ENCODE peak calls at places on chromosomes 4 and X, in six cellular contexts. W is GM12865, N is HCT116, D is right atrium auricular region, M is Panc1, C is foreskin fibroblast. K is an unnamed sample.

GRCh38 chrX:100648601-100649417 is 4.8 kb downstream of the SRPX2 start:
- DNase-seq in D (no peak), C (peak; percentile 83), W (no peak), M (no peak), N (no peak), K (peak; percentile 38)

GRCh38 chrX:69163936-69164741 is 1.1 kb downstream of the PJA1 start:
- DNase-seq in D (no peak), W (peak; percentile 57), C (peak; percentile 27), N (no peak), M (no peak), K (peak; percentile 27)

GRCh38 chr4:80070880-80071620 is 2.0 kb downstream of the ANTXR2 start:
- DNase-seq in C (peak; percentile 50), M (no peak), N (no peak), D (no peak), W (no peak), K (no peak)

GRCh38 chrX:70013483-70014222 is 36.1 kb downstream of the AWAT2 start:
- DNase-seq in C (no peak), N (no peak), D (no peak), W (no peak), M (no peak), K (no peak)

GRCh38 chr4:8203817-8204216 is 4.7 kb downstream of the SH3TC1 start:
- DNase-seq in W (no peak), M (no peak), D (no peak), C (no peak), N (no peak), K (no peak)

GRCh38 chrX:148457279-148457678 is 43.1 kb upstream of the AFF2 start:
- DNase-seq in M (no peak), C (no peak), W (peak; percentile 36), D (no peak), N (no peak), K (no peak)

GRCh38 chrX:148416931-148417330 is 83.5 kb upstream of the AFF2 start:
- DNase-seq in W (no peak), C (peak; percentile 0), M (no peak), N (no peak), D (no peak), K (peak; percentile 27)

GRCh38 chrX:45765726-45766125 is 565.0 kb upstream of the DIPK2B start:
- DNase-seq in C (peak; percentile 23), N (no peak), M (no peak), D (no peak), W (no peak), K (no peak)

GRCh38 chr4:148481644-148482043 is 39.4 kb upstream of the NR3C2 start:
- DNase-seq in M (no peak), N (no peak), W (no peak), D (no peak), C (no peak), K (no peak)

GRCh38 chr4:14841801-14842748 is 160.2 kb upstream of the CPEB2 start:
- DNase-seq in W (no peak), C (no peak), D (no peak), M (no peak), N (no peak), K (peak; percentile 77)

GRCh38 chr4:56183344-56183959 is 203.8 kb downstream of the AASDH start:
- DNase-seq in M (no peak), D (no peak), W (peak; percentile 50), N (no peak), C (no peak), K (no peak)

GRCh38 chrX:134761788-134762187 is 103.5 kb upstream of the PLAC1 start:
- DNase-seq in C (peak; percentile 37), N (no peak), D (no peak), M (no peak), W (peak; percentile 26), K (peak; percentile 14)

GRCh38 chr4:25088342-25088952 is 57.7 kb upstream of the LGI2 start:
- DNase-seq in M (no peak), C (peak; percentile 48), W (no peak), D (no peak), N (no peak), K (no peak)

GRCh38 chrX:38304010-38304409 is 23.3 kb downstream of the RPGR start:
- DNase-seq in N (no peak), C (no peak), D (no peak), W (no peak), M (no peak), K (peak; percentile 19)

GRCh38 chr4:19455850-19456602 is 795.7 kb upstream of the SLIT2 start:
- DNase-seq in W (no peak), N (peak; percentile 24), D (no peak), C (no peak), M (no peak), K (no peak)

GRCh38 chr4:16289872-16290554 is 63.7 kb upstream of the TAPT1 start:
- DNase-seq in C (peak; percentile 64), D (no peak), W (peak; percentile 28), N (peak; percentile 7), M (peak; percentile 8), K (peak; percentile 45)

GRCh38 chr4:76840972-76841473 is 56.9 kb downstream of the SOWAHB start:
- DNase-seq in N (no peak), M (no peak), C (no peak), W (no peak), D (no peak), K (no peak)

GRCh38 chr4:46250997-46251396 is 127.1 kb upstream of the GABRG1 start:
- DNase-seq in N (no peak), C (no peak), D (no peak), W (no peak), M (no peak), K (no peak)

GRCh38 chr4:4672397-4672796 is 130.5 kb upstream of the STX18 start:
- DNase-seq in D (no peak), C (no peak), N (no peak), W (no peak), M (no peak), K (no peak)

GRCh38 chr4:33649015-33649414 is 2595.3 kb downstream of the ARAP2 start:
- DNase-seq in C (peak; percentile 82), W (no peak), N (peak; percentile 21), M (no peak), D (no peak), K (peak; percentile 60)

GRCh38 chr4:75289843-75290616 is 224.2 kb downstream of the RCHY1 start:
- DNase-seq in N (peak; percentile 47), D (no peak), M (no peak), W (peak; percentile 67), C (no peak), K (peak; percentile 89)
- TF ChIP-seq CTCF in N (peak; percentile 52), D (no peak), M (no peak), W (peak; percentile 56), C (no peak), K (peak; percentile 52)

GRCh38 chrX:25001808-25002657 is 13.7 kb downstream of the ARX start:
- DNase-seq in D (no peak), N (no peak), W (no peak), M (no peak), C (no peak), K (no peak)

GRCh38 chrX:25003066-25003849 is 12.5 kb downstream of the ARX start:
- DNase-seq in M (no peak), W (peak; percentile 23), D (no peak), N (no peak), C (no peak), K (peak; percentile 32)

GRCh38 chrX:25004040-25004439 is 11.7 kb downstream of the ARX start:
- DNase-seq in C (no peak), W (no peak), N (no peak), M (no peak), D (no peak), K (no peak)

GRCh38 chrX:25004485-25005032 is 11.2 kb downstream of the ARX start:
- DNase-seq in C (peak; percentile 27), D (no peak), M (no peak), W (no peak), N (no peak), K (no peak)

DNA sequence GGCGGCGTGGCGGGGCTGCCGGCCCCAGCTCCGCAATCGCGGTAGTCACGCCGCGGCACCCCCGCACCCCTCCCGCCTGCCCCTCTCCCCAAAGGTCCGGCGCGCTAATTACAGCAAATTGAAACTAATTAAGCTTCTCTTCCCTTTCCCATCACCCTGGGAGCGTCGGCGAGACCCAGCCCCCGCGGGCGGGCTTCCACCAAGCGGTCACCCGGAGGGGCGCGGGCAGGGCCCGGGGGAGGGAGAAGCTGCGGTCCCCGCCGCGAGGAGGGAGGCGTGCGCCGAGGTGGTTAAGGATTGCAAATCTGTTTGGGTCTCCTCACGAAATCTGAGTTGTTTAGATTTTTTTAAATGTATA is 13.1 kb downstream of the ARX start:
- DNase-seq in D (no peak), C (no peak), N (no peak), M (no peak), W (no peak), K (no peak)
- H3K4me3 ChIP-seq in D (no peak overlapping the region), C (no peak overlapping the region), N (no peak overlapping the region), M (no peak overlapping the region), W (peak overlapping the region; percentile 40), K (peak overlapping the region; percentile 21)

GRCh38 chr4:184099033-184099432 is 118.6 kb downstream of the ENPP6 start:
- DNase-seq in M (no peak), W (no peak), C (no peak), D (no peak), N (no peak), K (no peak)

GRCh38 chr4:184099541-184099966 is 118.1 kb downstream of the ENPP6 start:
- DNase-seq in C (no peak), M (no peak), D (no peak), N (no peak), W (no peak), K (no peak)

GRCh38 chr4:184101711-184102110 is 116.0 kb downstream of the ENPP6 start:
- DNase-seq in C (no peak), N (no peak), D (no peak), M (no peak), W (no peak), K (no peak)

GRCh38 chr4:184102488-184102887 is 115.2 kb downstream of the ENPP6 start:
- DNase-seq in W (no peak), N (no peak), D (no peak), C (no peak), M (no peak), K (no peak)

GRCh38 chr4:184100297-184100885 is 117.3 kb downstream of the ENPP6 start:
- DNase-seq in D (no peak), M (no peak), W (peak; percentile 48), C (no peak), N (peak; percentile 10), K (peak; percentile 33)
- TF ChIP-seq CTCF in D (peak; percentile 53), M (peak; percentile 90), W (peak; percentile 90), C (no peak), N (peak; percentile 75), K (peak; percentile 93)

GRCh38 chr4:159015862-159016261 is 87.0 kb upstream of the RAPGEF2 start:
- DNase-seq in N (no peak), C (peak; percentile 44), M (no peak), D (no peak), W (no peak), K (peak; percentile 41)
- H3K4me3 ChIP-seq in N (no peak overlapping the region), C (no peak overlapping the region), M (no peak overlapping the region), D (no peak overlapping the region), W (no peak overlapping the region), K (no peak overlapping the region)

GRCh38 chrX:119817130-119817690 is 25.8 kb upstream of the RPL39 start:
- DNase-seq in D (no peak), C (peak; percentile 18), N (no peak), W (no peak), M (no peak), K (no peak)
- TF ChIP-seq CTCF in D (no peak), C (no peak), N (no peak), W (no peak), M (no peak), K (no peak)

GRCh38 chr4:58192217-58192616 is 1082.0 kb upstream of the IGFBP7 start:
- DNase-seq in W (no peak), N (no peak), M (no peak), D (no peak), C (no peak), K (no peak)

GRCh38 chr4:58191086-58191485 is 1080.9 kb upstream of the IGFBP7 start:
- DNase-seq in D (no peak), N (no peak), C (no peak), W (no peak), M (no peak), K (no peak)

GRCh38 chr4:58188313-58188712 is 1078.1 kb upstream of the IGFBP7 start:
- DNase-seq in C (no peak), M (no peak), N (no peak), W (no peak), D (no peak), K (no peak)
- H3K4me3 ChIP-seq in C (no peak overlapping the region), M (no peak overlapping the region), N (no peak overlapping the region), W (no peak overlapping the region), D (no peak overlapping the region), K (no peak overlapping the region)

K was measured in epithelial cell of esophagus.